ENCODE peak calls at places on chromosomes 16 and 17, in four cellular contexts. One of them, this sample, is unnamed.

GRCh38 chr16:86391486-86391885 is 118.8 kb upstream of the FOXF1 start:
- DNase-seq in K562: no peak
- DNase-seq in GM12878: no peak
- DNase-seq in A549: no peak
- DNase-seq in this sample: no peak

GRCh38 chr17:70668938-70669778 is 499.8 kb downstream of the KCNJ2 start:
- DNase-seq in K562: no peak
- DNase-seq in GM12878: no peak
- DNase-seq in A549: no peak
- DNase-seq in this sample: no peak

GRCh38 chr17:38358586-38359513 is 7.2 kb downstream of the SOCS7 start:
- DNase-seq in K562: no peak
- DNase-seq in GM12878: no peak
- DNase-seq in A549: no peak
- DNase-seq in this sample: no peak

GRCh38 chr17:17387461-17388362 is 84.5 kb downstream of the NT5M start:
- DNase-seq in K562: peak; percentile 18
- DNase-seq in GM12878: no peak
- DNase-seq in A549: peak; percentile 76
- DNase-seq in this sample: no peak

GRCh38 chr16:19655242-19655777 is 62.7 kb downstream of the KNOP1 start:
- DNase-seq in K562: no peak
- DNase-seq in GM12878: no peak
- DNase-seq in A549: no peak
- DNase-seq in this sample: no peak

GRCh38 chr16:28866454-28866804 is 2.8 kb downstream of the SH2B1 start:
- DNase-seq in K562: no peak
- DNase-seq in GM12878: no peak
- DNase-seq in A549: no peak
- DNase-seq in this sample: no peak

GRCh38 chr16:22428654-22429053 is 54.2 kb upstream of the CDR2 start:
- DNase-seq in K562: no peak
- DNase-seq in GM12878: no peak
- DNase-seq in A549: no peak
- DNase-seq in this sample: peak; percentile 30

GRCh38 chr16:86289304-86289703 is 221.0 kb upstream of the FOXF1 start:
- DNase-seq in K562: no peak
- DNase-seq in GM12878: no peak
- DNase-seq in A549: no peak
- DNase-seq in this sample: no peak

GRCh38 chr16:11833951-11834695 is 17.2 kb downstream of the RSL1D1 start:
- DNase-seq in K562: no peak
- DNase-seq in GM12878: no peak
- DNase-seq in A549: peak; percentile 24
- DNase-seq in this sample: no peak

GRCh38 chr16:11087691-11088431 is 143.5 kb downstream of the CLEC16A start:
- DNase-seq in K562: no peak
- DNase-seq in GM12878: no peak
- DNase-seq in A549: no peak
- DNase-seq in this sample: peak; percentile 67

GRCh38 chr16:17768257-17768656 is 297.5 kb upstream of the XYLT1 start:
- DNase-seq in K562: no peak
- DNase-seq in GM12878: no peak
- DNase-seq in A549: no peak
- DNase-seq in this sample: no peak

GRCh38 chr16:72036098-72036497 is 18.2 kb upstream of the HP start:
- DNase-seq in K562: no peak
- DNase-seq in GM12878: no peak
- DNase-seq in A549: no peak
- DNase-seq in this sample: no peak

GRCh38 chr17:78381601-78382168 is 3.2 kb downstream of the PGS1 start:
- DNase-seq in K562: peak; percentile 82
- DNase-seq in GM12878: no peak
- DNase-seq in A549: no peak
- DNase-seq in this sample: no peak

GRCh38 chr16:30557397-30557949 is 701 bp downstream of the ZNF764 start:
- DNase-seq in K562: no peak
- DNase-seq in GM12878: no peak
- DNase-seq in A549: no peak
- DNase-seq in this sample: no peak

GRCh38 chr17:4949321-4950074 is 1.2 kb upstream of the PFN1 start:
- DNase-seq in K562: peak; percentile 84
- DNase-seq in GM12878: no peak
- DNase-seq in A549: peak; percentile 92
- DNase-seq in this sample: peak; percentile 83

GRCh38 chr17:78748730-78749317 is 33.2 kb downstream of the CYTH1 start:
- DNase-seq in K562: peak; percentile 67
- DNase-seq in GM12878: peak; percentile 74
- DNase-seq in A549: no peak
- DNase-seq in this sample: peak; percentile 47

GRCh38 chr17:49572226-49572625 is 3.4 kb upstream of the NXPH3 start:
- DNase-seq in K562: no peak
- DNase-seq in GM12878: no peak
- DNase-seq in A549: no peak
- DNase-seq in this sample: no peak

GRCh38 chr16:16093625-16094332 is 129.5 kb downstream of the ABCC6 start:
- DNase-seq in K562: no peak
- DNase-seq in GM12878: no peak
- DNase-seq in A549: no peak
- DNase-seq in this sample: no peak

GRCh38 chr17:28860363-28860808 is 5.6 kb downstream of the ERAL1 start:
- DNase-seq in K562: peak; percentile 89
- DNase-seq in GM12878: no peak
- DNase-seq in A549: no peak
- DNase-seq in this sample: no peak

GRCh38 chr17:66724581-66725341 is 110.2 kb upstream of the CACNG5 start:
- DNase-seq in K562: no peak
- DNase-seq in GM12878: no peak
- DNase-seq in A549: peak; percentile 21
- DNase-seq in this sample: no peak

GRCh38 chr16:87661561-87661960 is 59.3 kb downstream of the JPH3 start:
- DNase-seq in K562: peak; percentile 68
- DNase-seq in GM12878: no peak
- DNase-seq in A549: peak; percentile 37
- DNase-seq in this sample: peak; percentile 39

GRCh38 chr16:62194828-62195227 is 158.6 kb upstream of the CDH8 start:
- DNase-seq in K562: no peak
- DNase-seq in GM12878: no peak
- DNase-seq in A549: no peak
- DNase-seq in this sample: no peak

GRCh38 chr16:67177743-67178699 is 5.7 kb downstream of the MATCAP1 start:
- DNase-seq in K562: peak; percentile 47
- DNase-seq in GM12878: no peak
- DNase-seq in A549: peak; percentile 76
- DNase-seq in this sample: peak; percentile 85

GRCh38 chr16:50309156-50309526 is 42.8 kb downstream of the ADCY7 start:
- DNase-seq in K562: no peak
- DNase-seq in GM12878: no peak
- DNase-seq in A549: no peak
- DNase-seq in this sample: no peak

GRCh38 chr17:9666461-9667050 is 21.2 kb downstream of the USP43 start:
- DNase-seq in K562: no peak
- DNase-seq in GM12878: no peak
- DNase-seq in A549: no peak
- DNase-seq in this sample: no peak

GRCh38 chr17:65064452-65065019 is 8.0 kb upstream of the GNA13 start:
- DNase-seq in K562: peak; percentile 67
- DNase-seq in GM12878: no peak
- DNase-seq in A549: peak; percentile 86
- DNase-seq in this sample: no peak

GRCh38 chr17:68944435-68945035 is 10.7 kb downstream of the ABCA8 start:
- DNase-seq in K562: no peak
- DNase-seq in GM12878: no peak
- DNase-seq in A549: no peak
- DNase-seq in this sample: no peak

GRCh38 chr17:49832840-49833599 is 14.8 kb downstream of the TAC4 start:
- DNase-seq in K562: peak; percentile 59
- DNase-seq in GM12878: no peak
- DNase-seq in A549: no peak
- DNase-seq in this sample: no peak

GRCh38 chr16:69848635-69849545 is 86.8 kb downstream of the WWP2 start:
- DNase-seq in K562: no peak
- DNase-seq in GM12878: no peak
- DNase-seq in A549: no peak
- DNase-seq in this sample: peak; percentile 96

GRCh38 chr17:59329558-59330313 is 1.7 kb upstream of the YPEL2 start:
- DNase-seq in K562: peak; percentile 77
- DNase-seq in GM12878: peak; percentile 43
- DNase-seq in A549: peak; percentile 79
- DNase-seq in this sample: peak; percentile 75

GRCh38 chr17:19418312-19418992 is 7.4 kb downstream of the RNF112 start:
- DNase-seq in K562: no peak
- DNase-seq in GM12878: no peak
- DNase-seq in A549: peak; percentile 28
- DNase-seq in this sample: no peak

GRCh38 chr16:67685388-67686112 is 18.9 kb downstream of the C16orf86 start:
- DNase-seq in K562: no peak
- DNase-seq in GM12878: no peak
- DNase-seq in A549: no peak
- DNase-seq in this sample: no peak

GRCh38 chr16:4496305-4496704 is 20.1 kb downstream of the HMOX2 start:
- DNase-seq in K562: no peak
- DNase-seq in GM12878: no peak
- DNase-seq in A549: peak; percentile 36
- DNase-seq in this sample: no peak

GRCh38 chr17:67488161-67488560 is 111.1 kb downstream of the PITPNC1 start:
- DNase-seq in K562: no peak
- DNase-seq in GM12878: no peak
- DNase-seq in A549: no peak
- DNase-seq in this sample: no peak

DNA sequence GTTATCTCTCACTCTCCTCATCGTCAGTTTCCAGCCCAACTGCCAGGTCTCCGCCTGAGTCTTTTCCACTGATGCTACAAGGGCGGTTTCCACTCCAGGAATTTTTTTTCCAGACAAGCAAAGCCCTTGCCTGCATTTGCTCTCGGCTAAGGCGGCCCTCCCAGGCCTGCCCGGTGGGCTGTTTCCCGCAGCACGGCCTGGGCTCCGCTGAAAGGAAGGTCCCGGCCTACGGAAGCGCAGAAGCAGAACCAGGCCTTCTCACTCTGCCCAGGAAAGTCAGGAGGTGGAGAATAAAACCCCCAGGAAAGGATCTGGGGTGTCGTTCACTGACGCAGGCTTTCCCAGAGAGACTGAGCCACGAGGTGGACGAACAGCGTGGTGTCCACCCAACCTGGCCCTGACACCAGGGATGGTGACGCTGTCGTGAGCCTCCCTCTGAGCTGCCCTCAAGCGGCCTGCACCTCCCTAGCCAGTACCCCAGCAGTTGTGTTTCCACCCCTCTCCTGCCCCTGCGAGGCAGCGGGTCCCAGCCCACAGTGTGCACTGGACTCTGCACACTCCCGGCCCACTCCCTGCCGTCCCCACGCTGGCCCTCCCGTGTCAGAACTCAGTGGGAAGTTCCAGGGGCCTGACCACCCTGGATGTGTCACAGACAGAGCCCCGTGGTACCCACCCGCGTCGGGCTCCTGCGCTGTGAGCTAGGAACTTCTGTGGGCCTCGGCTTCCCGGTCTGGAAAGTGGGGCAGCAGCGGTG is 39.9 kb downstream of the CBFA2T3 start:
- DNase-seq in K562: no peak
- DNase-seq in GM12878: no peak
- DNase-seq in A549: no peak
- DNase-seq in this sample: no peak
- TF ChIP-seq POLR2A in K562: no peak
- TF ChIP-seq POLR2A in GM12878: no peak
- TF ChIP-seq POLR2A in A549: no peak
- TF ChIP-seq POLR2A in this sample: no peak

DNA sequence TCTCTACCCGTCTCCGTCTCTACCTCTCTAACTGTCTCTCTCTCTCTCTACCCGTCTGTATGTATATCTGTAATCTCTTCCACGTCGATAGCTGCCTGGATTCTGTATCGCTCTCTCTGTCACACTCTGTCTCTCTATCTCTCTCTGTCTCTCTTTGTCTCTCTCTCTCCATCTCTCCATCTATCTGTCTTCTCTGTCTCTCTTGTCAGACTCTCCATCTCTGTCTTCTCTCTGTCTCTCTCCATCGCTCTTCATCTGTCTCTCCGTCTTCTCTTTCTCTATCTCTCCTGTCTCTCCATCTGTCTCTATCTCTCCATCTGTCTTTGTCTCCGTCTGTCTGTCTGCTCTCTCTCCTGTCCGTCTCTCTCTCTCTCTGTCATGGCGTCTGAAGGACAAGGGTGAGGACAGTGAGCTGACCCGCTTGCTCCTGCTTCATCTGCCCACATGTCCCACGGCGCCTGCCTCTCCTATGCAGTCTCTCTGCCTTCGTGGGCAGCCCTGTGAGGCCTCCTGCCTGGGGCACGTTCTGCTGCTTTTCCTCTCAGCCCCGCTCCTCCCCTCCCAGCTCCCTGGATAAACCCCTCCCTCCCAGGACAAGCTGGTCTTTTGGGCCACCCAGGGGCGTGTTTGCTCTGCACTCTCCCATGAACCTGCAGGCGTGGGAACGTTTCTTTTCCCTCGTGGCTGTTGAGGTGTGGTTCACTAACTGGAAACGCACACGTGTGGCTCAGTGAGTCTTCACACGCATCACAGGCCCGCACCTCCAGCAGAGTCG is 18.9 kb downstream of the ACSF3 start:
- DNase-seq in K562: no peak
- DNase-seq in GM12878: no peak
- DNase-seq in A549: no peak
- DNase-seq in this sample: no peak
- H3K4me3 ChIP-seq in K562: no peak overlapping the region
- H3K4me3 ChIP-seq in GM12878: no peak overlapping the region
- H3K4me3 ChIP-seq in A549: no peak overlapping the region
- H3K4me3 ChIP-seq in this sample: no peak overlapping the region

DNA sequence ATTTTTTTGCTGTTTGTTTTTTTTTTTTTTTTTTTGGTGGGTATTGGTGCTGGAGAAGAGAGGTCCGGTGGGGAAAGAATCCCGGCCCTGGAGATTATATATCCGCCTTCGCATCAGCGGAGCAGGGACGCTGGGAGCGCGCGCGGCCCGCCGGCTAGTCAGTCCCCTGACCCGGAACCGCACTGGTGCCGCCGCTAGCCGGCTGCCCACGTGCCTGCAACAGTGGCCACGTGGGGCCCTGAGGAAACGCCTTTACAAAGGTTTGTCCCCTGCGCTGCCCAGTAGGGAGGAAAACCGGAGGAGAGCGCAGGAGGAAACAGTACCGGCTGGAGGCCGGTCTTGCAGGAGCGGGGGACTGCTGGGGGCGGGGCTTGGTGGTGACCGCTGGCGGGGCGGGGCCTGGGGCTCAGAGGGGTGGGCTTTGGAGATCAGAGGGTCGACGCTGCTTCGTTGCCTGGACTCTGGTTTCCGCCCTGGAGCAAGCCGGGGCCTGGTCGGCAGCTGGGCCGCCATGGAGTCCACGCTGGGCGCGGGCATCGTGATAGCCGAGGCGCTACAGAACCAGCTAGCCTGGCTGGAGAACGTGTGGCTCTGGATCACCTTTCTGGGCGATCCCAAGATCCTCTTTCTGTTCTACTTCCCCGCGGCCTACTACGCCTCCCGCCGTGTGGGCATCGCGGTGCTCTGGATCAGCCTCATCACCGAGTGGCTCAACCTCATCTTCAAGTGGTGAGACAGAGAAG is at the start of gene G6PC3:
- DNase-seq in K562: peak; percentile 98
- DNase-seq in GM12878: peak; percentile 81
- DNase-seq in A549: peak; percentile 99
- DNase-seq in this sample: peak; percentile 97
- TF ChIP-seq POLR2A in K562: peak; percentile 64
- TF ChIP-seq POLR2A in GM12878: peak; percentile 83
- TF ChIP-seq POLR2A in A549: peak; percentile 97
- TF ChIP-seq POLR2A in this sample: peak; percentile 60

GRCh38 chr17:12790806-12791148 is 1.5 kb downstream of the ARHGAP44 start:
- DNase-seq in K562: no peak
- DNase-seq in GM12878: no peak
- DNase-seq in A549: no peak
- DNase-seq in this sample: no peak
- H3K4me3 ChIP-seq in K562: no peak overlapping the region
- H3K4me3 ChIP-seq in GM12878: peak overlapping the region; percentile 77
- H3K4me3 ChIP-seq in A549: no peak overlapping the region
- H3K4me3 ChIP-seq in this sample: no peak overlapping the region

This sample was measured in adrenal gland.